ENCODE peak calls at places on chromosomes 4 and X, in ten cellular contexts. X is germinal center; A is stimulated activated CD4-positive, alpha-beta T cell treated with anti-CD3 and anti-CD28 coated beads, Interleukin-4, amount 100 ng/mL, for 48 hours; D is SW480; F is fibroblast of lung; P is central memory CD4-positive, alpha-beta T cell; S is T-cell; I is left lung; M is uterus; W is SK-N-SH. K is an unnamed sample.

GRCh38 chr4:71630783-71631182 is 153.1 kb downstream of the GC start:
- DNase-seq in X (no peak), A (no peak), D (no peak), F (no peak), P (no peak), S (no peak), I (no peak), M (no peak), W (no peak), K (no peak)

GRCh38 chr4:38612996-38613395 is 51.0 kb upstream of the KLF3 start:
- DNase-seq in X (no peak), A (no peak), D (no peak), F (peak; percentile 36), P (no peak), S (no peak), I (no peak), M (no peak), W (no peak), K (no peak)

GRCh38 chr4:106583567-106583966 is 215.0 kb upstream of the GIMD1 start:
- DNase-seq in X (no peak), A (no peak), D (no peak), F (peak; percentile 88), P (no peak), S (no peak), I (no peak), M (no peak), W (no peak), K (no peak)

GRCh38 chr4:158327525-158327924 is 117.2 kb downstream of the TMEM144 start:
- DNase-seq in X (no peak), A (no peak), D (peak; percentile 6), F (no peak), P (no peak), S (no peak), I (no peak), M (no peak), W (no peak), K (no peak)

GRCh38 chr4:173343832-173344397 is 9.8 kb upstream of the HMGB2 start:
- DNase-seq in X (no peak), A (no peak), D (no peak), F (no peak), P (no peak), S (no peak), I (no peak), M (no peak), W (no peak), K (no peak)

GRCh38 chr4:74133786-74134499 is 24.0 kb upstream of the MTHFD2L start:
- DNase-seq in X (peak; percentile 8), A (peak; percentile 38), D (peak; percentile 75), F (peak; percentile 93), P (no peak), S (peak; percentile 15), I (peak; percentile 61), M (peak; percentile 65), W (peak; percentile 27), K (peak; percentile 65)

GRCh38 chr4:23039813-23040212 is 347.1 kb downstream of the GBA3 start:
- DNase-seq in X (no peak), A (no peak), D (no peak), F (no peak), P (no peak), S (no peak), I (no peak), M (no peak), W (no peak), K (no peak)

GRCh38 chr4:155972098-155972497 is 18.4 kb upstream of the CTSO start:
- DNase-seq in X (no peak), A (no peak), D (no peak), F (peak; percentile 55), P (no peak), S (no peak), I (no peak), M (no peak), W (no peak), K (no peak)

GRCh38 chr4:101346312-101346561 is 1.1 kb downstream of the PPP3CA start:
- DNase-seq in X (peak; percentile 52), A (no peak), D (peak; percentile 48), F (no peak), P (peak; percentile 60), S (peak; percentile 40), I (no peak), M (no peak), W (peak; percentile 68), K (no peak)

GRCh38 chrX:104641176-104641575 is 75.2 kb downstream of the IL1RAPL2 start:
- DNase-seq in X (peak; percentile 1), A (no peak), D (no peak), F (no peak), P (no peak), S (no peak), I (no peak), M (no peak), W (peak; percentile 4), K (no peak)

GRCh38 chr4:128855656-128856055 is 46.2 kb downstream of the JADE1 start:
- DNase-seq in X (no peak), A (no peak), D (no peak), F (no peak), P (no peak), S (no peak), I (no peak), M (no peak), W (no peak), K (no peak)

GRCh38 chr4:79613269-79613995 is 205.4 kb upstream of the GK2 start:
- DNase-seq in X (no peak), A (no peak), D (no peak), F (no peak), P (no peak), S (no peak), I (no peak), M (no peak), W (no peak), K (no peak)

GRCh38 chr4:107155366-107155765 is 119.3 kb upstream of the DKK2 start:
- DNase-seq in X (no peak), A (no peak), D (no peak), F (no peak), P (no peak), S (no peak), I (no peak), M (no peak), W (no peak), K (no peak)

GRCh38 chr4:98627477-98627876 is 30.9 kb downstream of the TSPAN5 start:
- DNase-seq in X (no peak), A (no peak), D (no peak), F (peak; percentile 60), P (no peak), S (no peak), I (no peak), M (no peak), W (no peak), K (no peak)

GRCh38 chr4:101954351-101954750 is 163.8 kb downstream of the BANK1 start:
- DNase-seq in X (no peak), A (no peak), D (no peak), F (no peak), P (no peak), S (no peak), I (no peak), M (no peak), W (no peak), K (no peak)

GRCh38 chrX:2863646-2864045 is 34.9 kb downstream of the GYG2 start:
- DNase-seq in X (no peak), A (no peak), D (no peak), F (no peak), P (no peak), S (no peak), I (no peak), M (no peak), W (no peak), K (no peak)

GRCh38 chr4:169485084-169485483 is 127.3 kb downstream of the NEK1 start:
- DNase-seq in X (no peak), A (no peak), D (no peak), F (peak; percentile 37), P (no peak), S (no peak), I (no peak), M (no peak), W (no peak), K (no peak)

GRCh38 chrX:123060986-123061385 is 123.1 kb upstream of the GRIA3 start:
- DNase-seq in X (no peak), A (no peak), D (no peak), F (no peak), P (no peak), S (no peak), I (no peak), M (no peak), W (no peak), K (no peak)

GRCh38 chr4:2406920-2407319 is 11.5 kb downstream of the ZFYVE28 start:
- DNase-seq in X (no peak), A (no peak), D (no peak), F (no peak), P (no peak), S (no peak), I (no peak), M (no peak), W (no peak), K (no peak)

GRCh38 chr4:157838366-157838765 is 334.5 kb downstream of the GASK1B start:
- DNase-seq in X (no peak), A (no peak), D (no peak), F (no peak), P (no peak), S (no peak), I (no peak), M (no peak), W (no peak), K (no peak)

GRCh38 chrX:132612990-132613564 is 124.2 kb upstream of the MBNL3 start:
- DNase-seq in X (peak; percentile 9), A (peak; percentile 16), D (peak; percentile 27), F (peak; percentile 47), P (no peak), S (peak; percentile 33), I (no peak), M (no peak), W (peak; percentile 34), K (peak; percentile 45)

GRCh38 chr4:122514671-122515070 is 58.1 kb upstream of the IL2 start:
- DNase-seq in X (no peak), A (no peak), D (no peak), F (no peak), P (no peak), S (no peak), I (no peak), M (no peak), W (no peak), K (no peak)

GRCh38 chr4:7777871-7778523 is 161.7 kb downstream of the AFAP1 start:
- DNase-seq in X (no peak), A (no peak), D (no peak), F (no peak), P (no peak), S (no peak), I (no peak), M (no peak), W (no peak), K (no peak)